ENCODE peak calls at places on chromosomes 2 and 18, in four cellular contexts. One of them, this sample, is unnamed.

GRCh38 chr18:23548719-23549118 is 37.6 kb downstream of the NPC1 start:
- DNase-seq in psoas muscle: no peak
- DNase-seq in fibroblast of the aortic adventitia: no peak
- DNase-seq in CD14-positive monocyte: no peak
- DNase-seq in this sample: no peak

GRCh38 chr18:33716061-33716683 is 138.2 kb downstream of the ASXL3 start:
- DNase-seq in fibroblast of the aortic adventitia: no peak
- DNase-seq in psoas muscle: no peak
- DNase-seq in CD14-positive monocyte: no peak
- DNase-seq in this sample: no peak

GRCh38 chr18:80200171-80200931 is 47.0 kb downstream of the PARD6G start:
- DNase-seq in psoas muscle: no peak
- DNase-seq in CD14-positive monocyte: no peak
- DNase-seq in fibroblast of the aortic adventitia: no peak
- DNase-seq in this sample: no peak

GRCh38 chr18:58239879-58240278 is 195.9 kb downstream of the NEDD4L start:
- DNase-seq in psoas muscle: no peak
- DNase-seq in fibroblast of the aortic adventitia: no peak
- DNase-seq in CD14-positive monocyte: no peak
- DNase-seq in this sample: no peak

GRCh38 chr18:74456409-74457042 is 582 bp downstream of the DIPK1C start:
- DNase-seq in psoas muscle: no peak
- DNase-seq in CD14-positive monocyte: peak
- DNase-seq in fibroblast of the aortic adventitia: no peak
- DNase-seq in this sample: no peak

GRCh38 chr2:226378733-226379132 is 420.9 kb downstream of the IRS1 start:
- DNase-seq in psoas muscle: no peak
- DNase-seq in fibroblast of the aortic adventitia: peak
- DNase-seq in CD14-positive monocyte: no peak
- DNase-seq in this sample: no peak

GRCh38 chr2:17646096-17646554 is 105.6 kb downstream of the VSNL1 start:
- DNase-seq in psoas muscle: no peak
- DNase-seq in fibroblast of the aortic adventitia: peak
- DNase-seq in CD14-positive monocyte: no peak
- DNase-seq in this sample: peak

GRCh38 chr2:16525265-16525887 is 140.3 kb downstream of the CYRIA start:
- DNase-seq in CD14-positive monocyte: no peak
- DNase-seq in psoas muscle: no peak
- DNase-seq in fibroblast of the aortic adventitia: no peak
- DNase-seq in this sample: peak

GRCh38 chr18:11947214-11948119 is 33.8 kb upstream of the IMPA2 start:
- DNase-seq in psoas muscle: peak
- DNase-seq in CD14-positive monocyte: peak
- DNase-seq in fibroblast of the aortic adventitia: peak
- DNase-seq in this sample: peak

GRCh38 chr18:55466789-55467188 is 121.2 kb downstream of the TCF4 start:
- DNase-seq in CD14-positive monocyte: no peak
- DNase-seq in psoas muscle: no peak
- DNase-seq in fibroblast of the aortic adventitia: no peak
- DNase-seq in this sample: no peak

GRCh38 chr18:55461843-55462242 is 126.1 kb downstream of the TCF4 start:
- DNase-seq in fibroblast of the aortic adventitia: no peak
- DNase-seq in psoas muscle: no peak
- DNase-seq in CD14-positive monocyte: no peak
- DNase-seq in this sample: no peak

GRCh38 chr18:55462652-55463051 is 125.3 kb downstream of the TCF4 start:
- DNase-seq in CD14-positive monocyte: no peak
- DNase-seq in fibroblast of the aortic adventitia: no peak
- DNase-seq in psoas muscle: no peak
- DNase-seq in this sample: no peak

GRCh38 chr18:55464581-55464980 is 123.4 kb downstream of the TCF4 start:
- DNase-seq in psoas muscle: no peak
- DNase-seq in fibroblast of the aortic adventitia: no peak
- DNase-seq in CD14-positive monocyte: no peak
- DNase-seq in this sample: no peak

DNA sequence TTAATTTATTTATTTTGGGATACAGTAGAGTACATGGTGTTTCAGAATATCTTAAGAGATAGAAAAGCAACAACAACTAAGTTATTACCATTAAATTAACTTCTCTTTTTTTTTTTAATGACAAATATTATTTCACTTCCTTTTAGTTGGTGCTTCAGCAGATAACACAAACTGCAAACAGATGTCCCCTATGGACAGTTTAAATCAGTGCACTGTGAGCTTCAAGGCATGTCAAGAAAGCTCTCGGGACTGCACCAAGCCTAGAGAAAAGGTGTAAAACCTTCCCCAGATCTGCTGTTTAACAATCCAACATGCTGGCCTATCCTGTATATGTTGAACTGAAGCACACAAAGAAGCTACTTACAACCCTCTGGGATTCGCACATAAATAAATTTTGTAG is 122.7 kb downstream of the TCF4 start:
- DNase-seq in fibroblast of the aortic adventitia: no peak
- DNase-seq in psoas muscle: no peak
- DNase-seq in CD14-positive monocyte: no peak
- DNase-seq in this sample: no peak
- TF ChIP-seq CTCF in fibroblast of the aortic adventitia: no peak
- TF ChIP-seq CTCF in psoas muscle: no peak
- TF ChIP-seq CTCF in CD14-positive monocyte: no peak
- TF ChIP-seq CTCF in this sample: no peak

DNA sequence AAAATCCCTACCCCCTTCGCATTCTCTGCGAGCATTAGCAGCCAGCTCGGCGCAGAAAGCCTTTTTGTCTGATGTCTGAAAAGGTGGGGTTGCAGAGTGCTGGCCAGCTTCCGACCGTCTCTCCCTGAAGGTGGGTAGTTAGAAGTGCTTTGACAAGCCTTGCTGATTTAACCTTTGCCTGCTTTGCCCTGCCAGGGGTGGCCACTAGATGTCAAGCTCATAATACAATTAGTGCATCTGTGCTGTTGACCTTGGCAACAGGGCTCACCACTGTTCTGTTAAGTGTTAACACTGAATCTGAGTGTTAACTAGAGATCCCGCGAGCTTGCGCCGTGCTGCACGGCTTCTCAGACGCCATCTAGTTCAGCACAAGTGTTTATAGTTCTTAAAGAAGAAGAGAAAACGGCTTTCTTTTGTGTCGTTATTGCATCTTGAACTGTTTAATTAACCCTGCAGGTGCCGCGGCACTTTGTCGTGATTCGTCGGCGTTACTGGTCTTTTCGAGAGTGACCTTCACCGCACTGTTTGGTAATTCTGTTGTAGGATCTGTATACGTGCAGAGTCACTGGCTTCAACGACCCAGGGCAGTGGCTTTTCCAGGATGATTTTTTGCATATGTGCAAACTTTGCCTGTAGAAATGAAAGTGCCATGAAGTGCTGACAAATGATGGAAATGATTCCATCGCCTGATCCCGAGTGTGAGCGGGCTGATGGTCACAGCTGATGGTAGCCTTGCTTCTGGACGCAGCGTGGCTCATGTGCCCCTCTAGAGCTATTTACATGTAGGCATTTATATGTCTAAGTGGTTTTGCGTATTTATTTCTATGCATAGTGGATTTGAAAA is 5.5 kb downstream of the SALL3 start:
- DNase-seq in fibroblast of the aortic adventitia: peak
- DNase-seq in CD14-positive monocyte: no peak
- DNase-seq in psoas muscle: no peak
- DNase-seq in this sample: no peak
- TF ChIP-seq CTCF in fibroblast of the aortic adventitia: peak
- TF ChIP-seq CTCF in CD14-positive monocyte: no peak
- TF ChIP-seq CTCF in psoas muscle: peak
- TF ChIP-seq CTCF in this sample: peak

GRCh38 chr2:216696751-216697560 is 1.6 kb upstream of the IGFBP5 start:
- DNase-seq in fibroblast of the aortic adventitia: peak
- DNase-seq in psoas muscle: no peak
- DNase-seq in CD14-positive monocyte: no peak
- DNase-seq in this sample: no peak

GRCh38 chr2:216694826-216695217 is 527 bp downstream of the IGFBP5 start:
- DNase-seq in fibroblast of the aortic adventitia: no peak
- DNase-seq in psoas muscle: no peak
- DNase-seq in CD14-positive monocyte: no peak
- DNase-seq in this sample: no peak

GRCh38 chr2:216694201-216694825 is 1.0 kb downstream of the IGFBP5 start:
- DNase-seq in fibroblast of the aortic adventitia: peak
- DNase-seq in CD14-positive monocyte: no peak
- DNase-seq in psoas muscle: peak
- DNase-seq in this sample: no peak

GRCh38 chr2:216696321-216696720 is 972 bp upstream of the IGFBP5 start:
- DNase-seq in psoas muscle: no peak
- DNase-seq in fibroblast of the aortic adventitia: no peak
- DNase-seq in CD14-positive monocyte: no peak
- DNase-seq in this sample: no peak

GRCh38 chr2:216695401-216695821 is at the start of gene IGFBP5:
- DNase-seq in fibroblast of the aortic adventitia: peak
- DNase-seq in CD14-positive monocyte: no peak
- DNase-seq in psoas muscle: peak
- DNase-seq in this sample: no peak
- TF ChIP-seq CTCF in fibroblast of the aortic adventitia: peak
- TF ChIP-seq CTCF in CD14-positive monocyte: no peak
- TF ChIP-seq CTCF in psoas muscle: no peak
- TF ChIP-seq CTCF in this sample: no peak

DNA sequence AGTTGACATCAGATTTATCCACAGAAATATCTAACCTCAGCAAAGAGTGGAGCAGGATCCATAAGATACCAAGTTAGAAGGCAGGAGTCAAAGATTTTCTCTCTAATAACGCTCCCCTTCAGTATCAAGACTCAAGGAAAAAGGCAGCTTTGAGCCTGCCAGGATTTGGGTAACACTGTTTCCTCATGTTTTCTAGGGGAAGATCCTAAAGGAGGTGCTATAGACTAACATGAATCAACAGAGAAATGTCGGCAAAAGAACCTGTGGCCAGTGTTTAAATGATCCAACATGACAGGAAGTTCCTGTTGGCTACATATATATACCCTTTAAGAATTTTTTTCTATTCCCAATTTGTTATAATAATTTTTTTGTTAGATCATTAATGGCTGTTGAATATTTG is 402.3 kb downstream of the TGIF1 start:
- DNase-seq in psoas muscle: no peak
- DNase-seq in fibroblast of the aortic adventitia: no peak
- DNase-seq in CD14-positive monocyte: no peak
- DNase-seq in this sample: no peak
- TF ChIP-seq CTCF in psoas muscle: no peak
- TF ChIP-seq CTCF in fibroblast of the aortic adventitia: no peak
- TF ChIP-seq CTCF in CD14-positive monocyte: no peak
- TF ChIP-seq CTCF in this sample: no peak

GRCh38 chr2:149037851-149038250 is 648 bp upstream of the LYPD6B start:
- DNase-seq in psoas muscle: no peak
- DNase-seq in CD14-positive monocyte: no peak
- DNase-seq in fibroblast of the aortic adventitia: no peak
- DNase-seq in this sample: no peak
- TF ChIP-seq CTCF in psoas muscle: no peak
- TF ChIP-seq CTCF in CD14-positive monocyte: no peak
- TF ChIP-seq CTCF in fibroblast of the aortic adventitia: no peak
- TF ChIP-seq CTCF in this sample: no peak

DNA sequence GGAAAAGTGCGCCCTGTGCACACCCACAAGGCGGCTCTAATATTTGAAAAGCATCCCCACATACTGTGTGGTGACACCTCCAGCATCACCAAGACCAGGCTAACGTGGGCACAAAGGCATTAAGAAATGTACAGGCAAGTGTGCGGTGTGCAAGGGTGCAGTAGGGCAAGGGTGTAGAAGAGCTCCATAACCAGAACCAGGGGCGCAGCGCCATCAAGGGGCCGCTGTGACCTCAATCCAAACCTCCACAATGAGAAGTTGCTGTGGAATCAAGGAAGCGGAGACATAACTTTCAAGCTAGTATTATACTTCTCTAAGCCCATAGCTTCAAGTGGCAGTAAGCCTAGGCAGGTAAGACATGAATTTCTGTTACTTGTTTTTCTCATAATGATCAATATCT is 13.0 kb downstream of the L3MBTL4 start:
- DNase-seq in psoas muscle: no peak
- DNase-seq in CD14-positive monocyte: no peak
- DNase-seq in fibroblast of the aortic adventitia: no peak
- DNase-seq in this sample: no peak
- TF ChIP-seq CTCF in psoas muscle: no peak
- TF ChIP-seq CTCF in CD14-positive monocyte: no peak
- TF ChIP-seq CTCF in fibroblast of the aortic adventitia: no peak
- TF ChIP-seq CTCF in this sample: no peak

DNA sequence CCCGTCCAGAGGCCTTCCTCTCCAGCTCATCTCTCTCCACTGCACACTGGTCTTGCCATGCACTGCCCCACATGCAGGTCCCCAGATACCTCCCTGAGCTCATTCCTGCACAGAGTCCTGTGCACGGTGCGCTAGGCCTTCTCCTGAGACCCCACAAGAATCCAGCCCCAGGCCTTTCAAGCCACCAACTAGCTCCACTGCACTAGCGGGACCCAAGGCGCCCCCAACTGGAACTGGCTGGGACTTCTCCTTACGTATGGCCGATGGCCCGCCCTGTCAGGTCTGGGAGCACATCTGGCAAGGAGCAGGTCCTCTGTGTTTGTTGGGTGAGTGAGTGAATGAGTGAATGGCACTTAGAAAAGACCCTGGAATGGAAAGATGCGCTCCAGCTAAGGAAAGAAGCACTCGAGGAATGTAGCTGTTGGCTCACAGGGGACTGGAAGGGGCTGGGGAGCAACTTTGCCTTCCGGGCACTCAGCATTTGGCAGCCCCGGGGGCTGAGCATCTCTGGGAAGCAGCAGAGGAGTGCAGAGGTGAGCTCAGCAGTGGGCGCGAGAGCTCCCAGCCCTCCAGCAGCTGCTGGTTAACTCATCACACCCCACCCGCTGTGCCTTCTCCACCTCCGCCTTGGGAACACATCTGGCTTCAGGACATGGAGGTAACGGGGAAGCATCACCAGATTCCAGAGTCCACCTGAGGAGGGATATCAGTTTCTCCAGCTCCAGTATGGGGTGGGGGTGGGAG is 223.1 kb downstream of the GLI2 start:
- DNase-seq in fibroblast of the aortic adventitia: no peak
- DNase-seq in psoas muscle: no peak
- DNase-seq in CD14-positive monocyte: no peak
- DNase-seq in this sample: no peak
- TF ChIP-seq CTCF in fibroblast of the aortic adventitia: peak
- TF ChIP-seq CTCF in psoas muscle: no peak
- TF ChIP-seq CTCF in CD14-positive monocyte: no peak
- TF ChIP-seq CTCF in this sample: no peak

DNA sequence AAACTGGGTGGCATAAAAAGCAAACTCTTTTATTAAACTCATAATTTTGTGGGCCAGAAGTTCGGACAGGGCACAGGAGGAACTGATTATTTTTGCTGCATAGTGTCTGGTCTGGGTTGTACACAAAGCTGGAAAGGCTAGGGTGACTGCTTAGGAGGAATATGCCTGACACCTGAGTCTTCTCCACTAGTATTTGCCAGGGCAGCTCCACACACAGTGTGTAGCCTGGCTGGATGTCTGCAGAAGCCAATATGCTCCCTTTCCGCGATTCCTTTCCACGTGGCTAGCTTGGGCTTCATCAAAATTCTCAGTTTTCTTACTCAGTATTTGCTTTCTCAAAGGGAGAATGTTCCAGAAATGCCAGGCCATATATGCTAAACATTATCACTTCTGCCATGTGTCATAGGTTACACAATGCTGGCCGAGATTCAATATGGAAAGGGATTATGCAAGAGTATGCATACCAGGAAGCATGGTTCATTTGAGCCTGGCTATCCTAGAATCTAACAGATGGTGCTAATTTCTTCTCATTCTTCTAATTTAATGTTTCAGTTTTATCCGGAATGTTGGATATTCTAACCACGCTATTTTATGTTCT is 142.7 kb upstream of the DOK6 start:
- DNase-seq in fibroblast of the aortic adventitia: peak
- DNase-seq in CD14-positive monocyte: no peak
- DNase-seq in psoas muscle: no peak
- DNase-seq in this sample: no peak
- TF ChIP-seq CTCF in fibroblast of the aortic adventitia: no peak
- TF ChIP-seq CTCF in CD14-positive monocyte: no peak
- TF ChIP-seq CTCF in psoas muscle: no peak
- TF ChIP-seq CTCF in this sample: no peak

This sample was measured in GM13976.